ENCODE peak calls at places on chromosomes 12 and 14, in five cellular contexts. Q is H1, N is fibroblast of lung, U is HepG2, A is GM23248. J is an unnamed sample. For H3K27me3, the result is how much of the 10 kb centered on the place peaks cover.

GRCh38 chr12:120761581-120761980 is 36.0 kb downstream of the ACADS start:
- DNase-seq in N (peak), A (no peak), Q (no peak), U (no peak), J (no peak)

GRCh38 chr14:21711360-21711961 is 37.8 kb upstream of the OR4E1 start:
- DNase-seq in A (peak), Q (no peak), U (peak), N (peak), J (peak)

GRCh38 chr14:90060312-90060964 is 1.4 kb upstream of the KCNK13 start:
- DNase-seq in U (peak), N (peak), Q (peak), A (peak), J (no peak)

GRCh38 chr14:89669209-89669608 is 252.2 kb upstream of the FOXN3 start:
- DNase-seq in Q (no peak), N (no peak), U (no peak), A (no peak), J (no peak)

GRCh38 chr12:69000540-69001243 is 67.7 kb upstream of the CPM start:
- DNase-seq in U (no peak), N (peak), Q (no peak), A (peak), J (no peak)

GRCh38 chr12:47737936-47738335 is 12.6 kb upstream of the ENDOU start:
- DNase-seq in U (no peak), N (no peak), A (no peak), Q (no peak), J (no peak)

GRCh38 chr12:113305281-113305856 is 29.5 kb downstream of the SLC8B1 start:
- DNase-seq in U (no peak), N (no peak), Q (no peak), A (no peak), J (no peak)

GRCh38 chr12:95733156-95733825 is 57.3 kb downstream of the NTN4 start:
- DNase-seq in Q (no peak), A (peak), N (peak), U (no peak), J (no peak)

GRCh38 chr14:100827751-100828447 is 2.0 kb downstream of the MEG3 start:
- DNase-seq in Q (no peak), A (peak), U (no peak), N (peak), J (no peak)

GRCh38 chr14:87628129-87628528 is 364.9 kb downstream of the GALC start:
- DNase-seq in Q (no peak), N (peak), U (peak), A (peak), J (no peak)

GRCh38 chr12:116690016-116690709 is 47.7 kb downstream of the SPRING1 start:
- DNase-seq in A (no peak), N (no peak), Q (no peak), U (no peak), J (no peak)

GRCh38 chr14:54771411-54772027 is 131.1 kb downstream of the GCH1 start:
- DNase-seq in Q (no peak), N (no peak), A (no peak), U (no peak), J (no peak)

GRCh38 chr14:76941544-76942287 is 86.8 kb downstream of the IRF2BPL start:
- DNase-seq in U (no peak), Q (no peak), A (no peak), N (no peak), J (no peak)

GRCh38 chr14:34501997-34502396 is 37.5 kb downstream of the EAPP start:
- DNase-seq in U (no peak), A (peak), Q (no peak), N (peak), J (no peak)

GRCh38 chr12:83462419-83462818 is 775.7 kb downstream of the TMTC2 start:
- DNase-seq in Q (no peak), N (no peak), A (no peak), U (no peak), J (no peak)

GRCh38 chr12:130161261-130162231 is 718 bp upstream of the FZD10 start:
- DNase-seq in A (peak), U (no peak), Q (peak), N (peak), J (no peak)

GRCh38 chr14:32224731-32225377 is 21.8 kb upstream of the RNU6-8 start:
- DNase-seq in A (peak), N (peak), U (peak), Q (no peak), J (no peak)

GRCh38 chr12:68958337-68958736 is 25.4 kb upstream of the CPM start:
- DNase-seq in U (no peak), Q (no peak), A (no peak), N (no peak), J (no peak)

GRCh38 chr12:126095748-126096510 is 1030.7 kb downstream of the AACS start:
- DNase-seq in A (no peak), Q (no peak), N (no peak), U (no peak), J (no peak)

GRCh38 chr12:47388712-47389111 is 309.0 kb upstream of the AMIGO2 start:
- DNase-seq in Q (no peak), A (no peak), U (no peak), N (no peak), J (no peak)

GRCh38 chr14:69573841-69574265 is 818 bp downstream of the CCDC177 start:
- DNase-seq in N (no peak), Q (no peak), A (peak), U (no peak), J (no peak)

GRCh38 chr12:32809196-32809595 is 53.5 kb upstream of the YARS2 start:
- DNase-seq in Q (no peak), N (no peak), A (no peak), U (no peak), J (no peak)

GRCh38 chr12:117031843-117032592 is 67.2 kb downstream of the TESC start:
- DNase-seq in A (no peak), Q (no peak), N (no peak), U (no peak), J (no peak)

GRCh38 chr12:130702966-130703732 is 12.9 kb downstream of the RIMBP2 start:
- DNase-seq in A (no peak), N (no peak), U (no peak), Q (no peak), J (no peak)

GRCh38 chr14:90496379-90496778 is 99.5 kb downstream of the CALM1 start:
- DNase-seq in N (no peak), U (no peak), A (no peak), Q (no peak), J (no peak)

GRCh38 chr12:103836345-103836744 is 4.7 kb downstream of the NT5DC3 start:
- DNase-seq in Q (no peak), A (no peak), N (no peak), U (no peak), J (no peak)

GRCh38 chr12:122081108-122081696 is 2.6 kb downstream of the MLXIP start:
- DNase-seq in A (peak), U (no peak), Q (no peak), N (peak), J (peak)

GRCh38 chr12:72511493-72511892 is 239.3 kb downstream of the TRHDE start:
- DNase-seq in N (peak), Q (no peak), A (no peak), U (no peak), J (no peak)

GRCh38 chr12:132330549-132330881 is 1.1 kb upstream of the GALNT9 start:
- DNase-seq in Q (no peak), N (no peak), A (no peak), U (no peak), J (no peak)

GRCh38 chr12:122886851-122887816 is 8.8 kb downstream of the VPS37B start:
- DNase-seq in A (peak), Q (no peak), N (peak), U (no peak), J (peak)

GRCh38 chr12:54588110-54588831 is at the start of gene PPP1R1A:
- DNase-seq in N (no peak), Q (no peak), A (peak), U (no peak), J (no peak)
- H3K27me3 ChIP-seq in N (half or more), Q (under half), A (half or more), U (half or more), J (half or more)

GRCh38 chr12:89314060-89314761 is 38.1 kb downstream of the DUSP6 start:
- DNase-seq in N (no peak), U (no peak), Q (no peak), A (no peak), J (no peak)
- H3K4me2 ChIP-seq in N (no peak), U (no peak), Q (no peak), A (no peak), J (no peak)

GRCh38 chr12:108253540-108253939 is 85.6 kb downstream of the CMKLR1 start:
- DNase-seq in N (no peak), U (no peak), A (no peak), Q (no peak), J (no peak)
- H2AFZ ChIP-seq in N (no peak), U (no peak), A (no peak), Q (no peak), J (no peak)

GRCh38 chr12:98295681-98296080 is 219.7 kb upstream of the TMPO start:
- DNase-seq in Q (no peak), A (peak), U (no peak), N (peak), J (no peak)
- H3K27me3 ChIP-seq in Q (under half), A (under half), U (under half), N (under half), J (under half)

DNA sequence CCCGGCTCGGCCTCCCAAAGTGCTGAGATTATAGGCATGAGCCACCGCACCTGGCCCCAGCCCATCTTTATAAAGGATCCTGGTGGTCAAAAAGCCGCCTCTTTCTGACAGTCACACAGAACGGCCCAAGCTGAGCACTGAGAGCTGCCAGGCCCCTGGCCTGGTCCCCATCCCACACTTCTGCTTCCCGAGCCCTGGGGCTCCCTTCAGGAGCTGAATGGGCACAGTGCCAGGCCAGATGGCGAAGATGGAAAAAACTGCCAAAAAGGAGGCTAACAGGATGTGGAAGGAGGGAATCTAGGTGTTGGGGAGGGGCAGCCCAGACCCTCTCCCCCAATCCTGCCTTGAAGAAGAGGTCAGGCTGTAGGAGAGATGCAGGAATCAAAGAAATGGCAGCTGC is 5.1 kb downstream of the LPAR5 start:
- DNase-seq in U (no peak), A (no peak), Q (no peak), N (no peak), J (no peak)
- H3K4me2 ChIP-seq in U (peak), A (no peak), Q (no peak), N (no peak), J (no peak)

GRCh38 chr14:51677276-51677675 is 25.6 kb downstream of the FRMD6 start:
- DNase-seq in N (peak), A (peak), Q (no peak), U (no peak), J (no peak)
- H2AFZ ChIP-seq in N (no peak), A (no peak), Q (no peak), U (no peak), J (no peak)